ENCODE peak calls at places on chromosome 4, in ten cellular contexts. F is lower leg skin; M is HFFc6; I is stimulated activated CD8-positive, alpha-beta memory T cell treated with anti-CD3 and anti-CD28 coated beads, Interleukin-7, amount 100 ng/mL, for 1 hour; O is testis; V is WTC11; E is coronary artery; J is GOT3; G is OCI-LY7; S is neuronal stem cell. Y is an unnamed sample.

GRCh38 chr4:19358015-19358414 is 893.7 kb upstream of the SLIT2 start:
- DNase-seq in I (no peak), J (no peak), G (no peak), E (no peak), O (no peak), M (no peak), F (no peak), S (no peak), V (no peak), Y (no peak)

GRCh38 chr4:64584981-64585557 is 175.8 kb upstream of the TECRL start:
- DNase-seq in F (no peak), V (peak), G (peak), O (peak), M (no peak), E (no peak), J (no peak), I (no peak), S (peak), Y (peak)

GRCh38 chr4:102606846-102607440 is 105.8 kb downstream of the NFKB1 start:
- DNase-seq in G (no peak), E (no peak), M (no peak), F (no peak), I (no peak), S (no peak), V (no peak), J (no peak), O (no peak), Y (no peak)

GRCh38 chr4:182449960-182450359 is 206.8 kb downstream of the TENM3 start:
- DNase-seq in O (no peak), V (no peak), G (no peak), I (no peak), J (no peak), E (no peak), S (no peak), F (no peak), M (no peak), Y (no peak)

GRCh38 chr4:37561803-37562207 is 124.4 kb downstream of the RELL1 start:
- DNase-seq in F (no peak), E (no peak), G (no peak), O (no peak), S (no peak), J (no peak), I (no peak), M (peak), V (no peak), Y (no peak)

GRCh38 chr4:125849869-125850268 is 535.1 kb downstream of the FAT4 start:
- DNase-seq in I (no peak), O (no peak), S (no peak), E (no peak), M (peak), G (no peak), J (no peak), V (no peak), F (no peak), Y (no peak)

GRCh38 chr4:8035371-8035780 is 95.7 kb upstream of the AFAP1 start:
- DNase-seq in F (no peak), V (no peak), M (peak), E (no peak), S (no peak), G (no peak), O (no peak), I (no peak), J (no peak), Y (peak)

GRCh38 chr4:182245541-182246245 is 2.5 kb downstream of the TENM3 start:
- DNase-seq in O (no peak), E (no peak), V (no peak), M (no peak), F (peak), J (no peak), I (no peak), S (no peak), G (no peak), Y (no peak)